ENCODE peak calls at places on chromosomes 3 and 15, in five cellular contexts. M, R, E, F and N are unnamed samples.

GRCh38 chr3:4042869-4043268 is 243.6 kb downstream of the LRRN1 start:
- DNase-seq in M (no peak), R (no peak), E (no peak), F (no peak), N (no peak)

GRCh38 chr3:100621251-100621650 is 11.8 kb downstream of the ADGRG7 start:
- DNase-seq in M (no peak), R (no peak), E (no peak), F (no peak), N (no peak)

GRCh38 chr3:65005481-65005880 is 317.7 kb upstream of the ADAMTS9 start:
- DNase-seq in M (no peak), R (no peak), E (no peak), F (no peak), N (no peak)

GRCh38 chr3:115779011-115779410 is 155.7 kb downstream of the GAP43 start:
- DNase-seq in M (no peak), R (no peak), E (no peak), F (no peak), N (no peak)

GRCh38 chr15:57235865-57236264 is 140.4 kb upstream of the CGNL1 start:
- DNase-seq in M (no peak), R (no peak), E (peak; percentile 16), F (no peak), N (no peak)

GRCh38 chr3:191282262-191283215 is 46.7 kb upstream of the CCDC50 start:
- DNase-seq in M (no peak), R (no peak), E (no peak), F (no peak), N (no peak)

GRCh38 chr15:88878720-88879184 is 16.6 kb downstream of the HAPLN3 start:
- DNase-seq in M (no peak), R (peak; percentile 87), E (peak; percentile 64), F (no peak), N (peak; percentile 81)

GRCh38 chr3:13856006-13856405 is 23.9 kb downstream of the WNT7A start:
- DNase-seq in M (no peak), R (no peak), E (no peak), F (no peak), N (no peak)

GRCh38 chr3:127964053-127964452 is 49.0 kb downstream of the KBTBD12 start:
- DNase-seq in M (no peak), R (no peak), E (no peak), F (no peak), N (no peak)

GRCh38 chr3:138351151-138351550 is 2.8 kb downstream of the MRAS start:
- DNase-seq in M (no peak), R (no peak), E (no peak), F (no peak), N (no peak)
- H3K4me3 ChIP-seq in M (no peak overlapping the region), R (no peak overlapping the region), E (no peak overlapping the region), F (no peak overlapping the region), N (no peak overlapping the region)

GRCh38 chr3:62965311-62965710 is 90.1 kb upstream of the CADPS start:
- DNase-seq in M (no peak), R (no peak), E (no peak), F (no peak), N (no peak)

GRCh38 chr3:62962656-62963055 is 87.4 kb upstream of the CADPS start:
- DNase-seq in M (no peak), R (no peak), E (no peak), F (no peak), N (no peak)

DNA sequence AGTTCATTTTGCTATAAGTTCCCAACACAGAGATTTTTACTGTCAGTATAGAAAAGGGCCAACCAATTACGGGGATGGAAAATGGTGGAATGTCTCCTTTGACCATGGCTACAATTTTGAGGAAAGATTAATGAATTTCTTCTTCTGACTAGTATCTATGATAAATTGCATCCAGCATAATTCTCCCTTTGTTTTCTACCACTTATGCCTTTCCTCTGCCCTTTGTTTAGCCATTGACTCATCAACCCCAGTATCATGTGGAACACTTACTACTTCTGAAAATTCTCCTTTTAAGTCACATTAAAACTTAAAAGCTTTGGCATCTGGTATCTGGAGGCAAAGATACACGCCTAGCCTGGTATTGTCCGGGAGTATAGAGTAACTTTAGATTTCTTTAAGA is 92.9 kb upstream of the CADPS start:
- DNase-seq in M (no peak), R (no peak), E (no peak), F (no peak), N (no peak)
- H3K9me3 ChIP-seq in M (no peaks in the 10 kb centered on the region), R (no peaks in the 10 kb centered on the region), E (no peaks in the 10 kb centered on the region), F (no peaks in the 10 kb centered on the region), N (no peaks in the 10 kb centered on the region)

GRCh38 chr15:70833897-70834765 is 19.8 kb downstream of the LARP6 start:
- DNase-seq in M (no peak), R (peak; percentile 77), E (peak; percentile 75), F (no peak), N (no peak)
- H3K4me3 ChIP-seq in M (no peak overlapping the region), R (no peak overlapping the region), E (no peak overlapping the region), F (no peak overlapping the region), N (no peak overlapping the region)

GRCh38 chr15:20358781-20359414 is 182.7 kb downstream of the GOLGA6L6 start:
- DNase-seq in M (no peak), R (no peak), E (no peak), F (no peak), N (no peak)
- H3K9me3 ChIP-seq in M (no peaks in the 10 kb centered on the region), R (peaks cover 13% of the 10 kb centered on the region), E (no peaks in the 10 kb centered on the region), F (no peaks in the 10 kb centered on the region), N (no peaks in the 10 kb centered on the region)

DNA sequence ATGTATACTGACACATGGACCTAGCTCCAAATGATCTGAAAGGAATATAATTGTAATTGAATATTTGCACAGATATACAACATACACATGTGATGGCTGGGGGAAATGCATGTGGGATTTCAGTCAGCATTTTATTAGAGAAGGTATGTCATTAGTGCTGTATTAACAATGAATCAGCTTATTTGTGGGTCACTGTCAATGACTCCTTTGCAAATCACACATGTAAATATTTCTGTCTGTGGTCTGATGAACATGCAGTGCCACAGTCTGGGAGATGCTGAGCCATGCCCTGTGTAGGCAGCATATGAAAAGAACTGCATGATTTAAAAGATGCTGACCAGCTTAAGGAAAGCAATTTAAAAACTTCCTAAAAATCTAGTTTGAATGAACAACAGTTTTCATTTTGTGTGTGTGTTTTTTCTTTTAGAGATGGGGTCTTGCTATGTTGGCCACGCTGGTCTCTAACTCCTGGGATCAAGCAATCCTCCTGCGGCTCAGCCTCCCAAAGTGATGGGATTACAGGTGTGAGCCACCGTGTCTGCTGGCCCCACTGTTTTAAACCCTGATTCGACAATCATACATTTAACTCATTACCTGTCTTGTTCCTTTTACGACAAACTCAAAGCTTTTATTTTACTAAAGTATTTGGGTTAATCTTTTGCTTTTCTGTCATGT is 808 bp upstream of the B3GNT5 start:
- DNase-seq in M (no peak), R (no peak), E (no peak), F (no peak), N (no peak)
- H3K4me3 ChIP-seq in M (peak overlapping the region; percentile 80), R (peak overlapping the region; percentile 70), E (no peak overlapping the region), F (no peak overlapping the region), N (peak overlapping the region; percentile 81)

DNA sequence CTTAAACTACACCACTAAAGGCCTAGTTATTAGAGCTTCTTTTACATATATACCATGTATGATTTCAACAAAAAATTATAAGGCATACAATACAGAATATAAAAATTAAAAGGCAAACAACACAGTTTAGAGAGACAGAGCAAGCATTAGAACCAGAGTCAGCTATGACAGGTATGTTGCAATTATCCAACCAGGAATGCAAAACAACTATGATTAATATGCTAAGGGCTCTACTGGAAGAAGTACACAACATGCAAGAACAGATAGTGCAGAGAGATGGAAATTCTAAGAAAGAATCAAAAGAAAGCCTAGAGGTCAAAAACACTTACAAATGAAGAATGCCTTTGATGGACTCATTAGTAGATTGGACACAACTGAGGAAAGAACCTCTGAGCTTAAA is 39.6 kb downstream of the CCDC54 start:
- DNase-seq in M (no peak), R (no peak), E (no peak), F (no peak), N (no peak)
- H3K9me3 ChIP-seq in M (no peaks in the 10 kb centered on the region), R (no peaks in the 10 kb centered on the region), E (no peaks in the 10 kb centered on the region), F (no peaks in the 10 kb centered on the region), N (no peaks in the 10 kb centered on the region)

DNA sequence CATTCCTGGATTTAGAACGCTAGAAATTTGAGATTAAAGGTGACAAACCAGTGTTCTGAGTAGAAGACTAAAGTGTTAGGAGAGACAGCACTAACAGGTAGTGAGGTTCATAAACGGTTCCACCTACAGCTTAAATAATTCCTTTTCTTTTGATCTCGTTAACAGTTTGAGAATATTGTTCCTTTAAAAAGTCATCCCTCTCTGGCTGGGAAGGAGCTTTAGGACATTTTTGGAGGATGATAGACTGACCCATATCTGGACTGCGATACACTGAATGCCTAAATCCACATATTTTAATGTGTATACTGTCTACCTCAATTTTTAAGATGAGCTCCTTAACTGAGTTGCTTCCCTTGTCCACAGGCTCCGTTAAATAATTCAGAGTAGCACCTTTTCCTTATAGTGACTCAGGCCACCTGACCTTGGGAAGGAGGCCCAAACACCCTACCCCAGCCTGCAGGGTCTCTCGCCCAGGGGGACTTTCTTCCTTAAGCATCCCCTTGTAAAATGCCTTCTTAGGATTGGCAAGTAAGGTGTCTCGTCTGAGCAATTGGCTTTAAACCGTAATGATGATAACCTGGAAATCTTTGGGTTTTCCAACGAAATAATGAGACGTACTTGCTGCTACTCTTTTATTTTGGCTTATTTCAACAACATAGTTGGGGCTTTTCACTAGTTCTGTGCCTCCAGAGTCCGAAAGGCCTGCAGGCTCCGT is 3.3 kb downstream of the TRIM71 start:
- DNase-seq in M (no peak), R (no peak), E (no peak), F (no peak), N (no peak)
- H3K4me3 ChIP-seq in M (peak overlapping the region; percentile 28), R (no peak overlapping the region), E (no peak overlapping the region), F (no peak overlapping the region), N (no peak overlapping the region)

GRCh38 chr3:194293546-194294198 is 57.5 kb downstream of the CPN2 start:
- DNase-seq in M (no peak), R (no peak), E (no peak), F (no peak), N (no peak)

GRCh38 chr3:194294199-194294887 is 56.8 kb downstream of the CPN2 start:
- DNase-seq in M (no peak), R (no peak), E (no peak), F (no peak), N (no peak)

GRCh38 chr3:194296448-194296831 is 54.7 kb downstream of the CPN2 start:
- DNase-seq in M (no peak), R (peak; percentile 50), E (peak; percentile 70), F (no peak), N (no peak)

GRCh38 chr3:194294888-194295214 is 56.3 kb downstream of the CPN2 start:
- DNase-seq in M (no peak), R (no peak), E (no peak), F (no peak), N (no peak)

GRCh38 chr3:194292331-194292730 is 58.8 kb downstream of the CPN2 start:
- DNase-seq in M (no peak), R (no peak), E (no peak), F (no peak), N (no peak)
- H3K9me3 ChIP-seq in M (no peaks in the 10 kb centered on the region), R (no peaks in the 10 kb centered on the region), E (peaks cover 2% of the 10 kb centered on the region), F (no peaks in the 10 kb centered on the region), N (no peaks in the 10 kb centered on the region)